ENCODE peak calls at places on chromosomes 16 and 17, in four cellular contexts. U, L, V and M are unnamed samples.

GRCh38 chr16:9061358-9061813 is 30.1 kb upstream of the HAPSTR1 start:
- DNase-seq in U (no peak), L (no peak), V (no peak), M (no peak)

GRCh38 chr16:58198739-58199411 is 969 bp upstream of the CSNK2A2 start:
- DNase-seq in U (no peak), L (no peak), V (no peak), M (no peak)

GRCh38 chr17:49111934-49112333 is 20.6 kb upstream of the B4GALNT2 start:
- DNase-seq in U (no peak), L (no peak), V (no peak), M (no peak)

GRCh38 chr16:75256059-75256870 is 4.8 kb upstream of the BCAR1 start:
- DNase-seq in U (no peak), L (no peak), V (peak), M (peak)

GRCh38 chr17:41680426-41681040 is 8.2 kb upstream of the EIF1 start:
- DNase-seq in U (no peak), L (no peak), V (no peak), M (no peak)

GRCh38 chr17:65137076-65137935 is at the start of gene RGS9:
- DNase-seq in U (no peak), L (peak), V (peak), M (no peak)

GRCh38 chr17:77086433-77087010 is 54.2 kb upstream of the SEC14L1 start:
- DNase-seq in U (peak), L (peak), V (peak), M (no peak)

GRCh38 chr16:46801428-46802049 is 29.4 kb downstream of the C16orf87 start:
- DNase-seq in U (no peak), L (no peak), V (no peak), M (no peak)

GRCh38 chr17:68674271-68674925 is 73.2 kb upstream of the FAM20A start:
- DNase-seq in U (no peak), L (no peak), V (no peak), M (no peak)

GRCh38 chr17:79188048-79188447 is 113.4 kb downstream of the ENGASE start:
- DNase-seq in U (no peak), L (peak), V (no peak), M (no peak)

GRCh38 chr16:1775846-1776671 is 3.1 kb upstream of the MRPS34 start:
- DNase-seq in U (no peak), L (no peak), V (no peak), M (no peak)

GRCh38 chr17:49926886-49927285 is 42.1 kb upstream of the DLX4 start:
- DNase-seq in U (no peak), L (no peak), V (no peak), M (no peak)

GRCh38 chr17:38881600-38882191 is 11.8 kb downstream of the LASP1 start:
- DNase-seq in U (no peak), L (no peak), V (no peak), M (no peak)

GRCh38 chr17:10172241-10172741 is 26.1 kb downstream of the GAS7 start:
- DNase-seq in U (no peak), L (peak), V (peak), M (no peak)

GRCh38 chr16:2913603-2914002 is 1.9 kb downstream of the FLYWCH1 start:
- DNase-seq in U (no peak), L (no peak), V (no peak), M (no peak)

GRCh38 chr17:11836508-11836907 is 160.8 kb downstream of the ZNF18 start:
- DNase-seq in U (no peak), L (no peak), V (no peak), M (no peak)

GRCh38 chr16:11994187-11995119 is 17.9 kb downstream of the SNX29 start:
- DNase-seq in U (no peak), L (no peak), V (peak), M (no peak)

GRCh38 chr16:20866792-20867191 is 33.4 kb downstream of the DCUN1D3 start:
- DNase-seq in U (no peak), L (no peak), V (no peak), M (no peak)

GRCh38 chr17:80639658-80640057 is 95.0 kb downstream of the RPTOR start:
- DNase-seq in U (no peak), L (no peak), V (no peak), M (no peak)

GRCh38 chr16:2208772-2209171 is 1.9 kb downstream of the BRICD5 start:
- DNase-seq in U (no peak), L (no peak), V (no peak), M (no peak)

GRCh38 chr16:471353-472198 is 46.1 kb downstream of the RAB11FIP3 start:
- DNase-seq in U (no peak), L (peak), V (no peak), M (no peak)

GRCh38 chr17:944266-944665 is 35.3 kb downstream of the NXN start:
- DNase-seq in U (no peak), L (no peak), V (no peak), M (no peak)

GRCh38 chr16:66475232-66475631 is 48.1 kb downstream of the BEAN1 start:
- DNase-seq in U (no peak), L (no peak), V (no peak), M (peak)

GRCh38 chr17:50935201-50936124 is 69.3 kb upstream of the TOB1 start:
- DNase-seq in U (no peak), L (no peak), V (peak), M (no peak)

GRCh38 chr16:2518823-2519710 is 1.1 kb upstream of the AMDHD2 start:
- DNase-seq in U (no peak), L (no peak), V (peak), M (peak)

GRCh38 chr17:37507108-37507507 is 17.4 kb downstream of the DUSP14 start:
- DNase-seq in U (no peak), L (no peak), V (no peak), M (no peak)

GRCh38 chr17:67504182-67504581 is 127.1 kb downstream of the PITPNC1 start:
- DNase-seq in U (no peak), L (no peak), V (no peak), M (no peak)

GRCh38 chr17:7139400-7139799 is 24.8 kb upstream of the ASGR2 start:
- DNase-seq in U (no peak), L (no peak), V (peak), M (no peak)

GRCh38 chr16:57766714-57767348 is 31.3 kb downstream of the KATNB1 start:
- DNase-seq in U (no peak), L (no peak), V (no peak), M (peak)

GRCh38 chr16:68640972-68641371 is 4.1 kb upstream of the CDH3 start:
- DNase-seq in U (no peak), L (no peak), V (no peak), M (no peak)

GRCh38 chr17:75105269-75106080 is 4.3 kb upstream of the ARMC7 start:
- DNase-seq in U (no peak), L (peak), V (no peak), M (no peak)

GRCh38 chr16:67884684-67885083 is at the start of gene NRN1L:
- DNase-seq in U (no peak), L (peak), V (peak), M (peak)

GRCh38 chr17:40963838-40964237 is 2.9 kb downstream of the KRT39 start:
- DNase-seq in U (no peak), L (no peak), V (no peak), M (no peak)

GRCh38 chr16:85663891-85664321 is 24.8 kb downstream of the GINS2 start:
- DNase-seq in U (no peak), L (no peak), V (peak), M (no peak)

GRCh38 chr17:54849660-54850059 is 51.0 kb upstream of the TOM1L1 start:
- DNase-seq in U (no peak), L (no peak), V (no peak), M (no peak)

GRCh38 chr17:43779145-43780125 is 658 bp upstream of the DUSP3 start:
- DNase-seq in U (no peak), L (no peak), V (peak), M (no peak)

GRCh38 chr16:26133401-26133800 is 441.6 kb downstream of the HS3ST4 start:
- DNase-seq in U (no peak), L (no peak), V (no peak), M (no peak)

GRCh38 chr16:7216719-7217118 is 115.9 kb upstream of the RBFOX1 start:
- DNase-seq in U (no peak), L (no peak), V (no peak), M (no peak)

GRCh38 chr16:7206469-7206868 is 126.2 kb upstream of the RBFOX1 start:
- DNase-seq in U (no peak), L (no peak), V (no peak), M (no peak)

GRCh38 chr16:7209598-7209997 is 123.0 kb upstream of the RBFOX1 start:
- DNase-seq in U (no peak), L (no peak), V (no peak), M (no peak)

DNA sequence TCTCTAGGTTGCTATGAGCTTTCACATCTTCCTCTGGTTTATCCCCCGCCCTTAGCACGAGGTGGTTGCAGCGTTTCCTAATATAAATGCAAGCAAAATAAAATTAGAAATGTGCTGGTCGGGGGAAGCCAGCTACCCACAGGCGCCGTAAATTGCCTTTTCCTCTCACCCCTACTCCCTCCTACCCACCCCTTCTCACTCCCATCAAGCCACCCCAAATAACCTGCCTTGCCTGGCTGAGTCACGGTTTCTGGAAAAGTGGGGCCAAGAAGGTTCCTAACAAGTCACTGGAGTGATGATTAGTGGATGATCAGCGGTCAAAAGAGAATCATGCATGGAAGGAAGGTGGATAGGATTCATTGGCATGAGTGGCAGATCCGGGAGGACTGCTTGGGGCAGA is 120.9 kb upstream of the RBFOX1 start:
- DNase-seq in U (no peak), L (no peak), V (no peak), M (no peak)
- TF ChIP-seq CTCF in U (no peak), L (no peak), V (no peak), M (no peak)

GRCh38 chr17:4208228-4208627 is 55.6 kb downstream of the ANKFY1 start:
- DNase-seq in U (no peak), L (no peak), V (no peak), M (no peak)

GRCh38 chr17:4206945-4207344 is 56.8 kb downstream of the ANKFY1 start:
- DNase-seq in U (no peak), L (no peak), V (no peak), M (no peak)

GRCh38 chr17:4214142-4214541 is 49.6 kb downstream of the ANKFY1 start:
- DNase-seq in U (no peak), L (no peak), V (no peak), M (no peak)

GRCh38 chr17:4205917-4206316 is 57.9 kb downstream of the ANKFY1 start:
- DNase-seq in U (no peak), L (no peak), V (no peak), M (no peak)

GRCh38 chr17:4209611-4210010 is 54.2 kb downstream of the ANKFY1 start:
- DNase-seq in U (no peak), L (no peak), V (no peak), M (no peak)
- TF ChIP-seq CTCF in U (no peak), L (no peak), V (no peak), M (no peak)

GRCh38 chr17:71118039-71118438 is 948.7 kb downstream of the KCNJ2 start:
- DNase-seq in U (no peak), L (no peak), V (no peak), M (no peak)
- TF ChIP-seq CTCF in U (peak), L (peak), V (no peak), M (peak)

GRCh38 chr17:45785373-45786193 is 1.5 kb downstream of the CRHR1 start:
- DNase-seq in U (no peak), L (no peak), V (no peak), M (no peak)

GRCh38 chr17:45786349-45786748 is 2.2 kb downstream of the CRHR1 start:
- DNase-seq in U (no peak), L (no peak), V (no peak), M (no peak)

GRCh38 chr17:45783593-45784292 is 377 bp upstream of the CRHR1 start:
- DNase-seq in U (no peak), L (peak), V (no peak), M (no peak)

GRCh38 chr17:45784293-45784582 is at the start of gene CRHR1:
- DNase-seq in U (no peak), L (no peak), V (no peak), M (no peak)

GRCh38 chr17:45784583-45785372 is 658 bp downstream of the CRHR1 start:
- DNase-seq in U (no peak), L (peak), V (peak), M (no peak)
- TF ChIP-seq CTCF in U (no peak), L (no peak), V (no peak), M (peak)

GRCh38 chr17:18166894-18167293 is 16.7 kb upstream of the ALKBH5 start:
- DNase-seq in U (no peak), L (no peak), V (no peak), M (no peak)
- TF ChIP-seq CTCF in U (no peak), L (no peak), V (no peak), M (no peak)

GRCh38 chr17:27494192-27495091 is 38.2 kb downstream of the KSR1 start:
- DNase-seq in U (no peak), L (no peak), V (no peak), M (no peak)
- TF ChIP-seq CTCF in U (no peak), L (no peak), V (no peak), M (peak)

GRCh38 chr16:73219176-73219575 is 171.2 kb upstream of the ZFHX3 start:
- DNase-seq in U (no peak), L (no peak), V (no peak), M (no peak)
- TF ChIP-seq CTCF in U (no peak), L (no peak), V (no peak), M (peak)

GRCh38 chr17:35284955-35285354 is 42.1 kb downstream of the SLFN5 start:
- DNase-seq in U (no peak), L (no peak), V (no peak), M (no peak)
- TF ChIP-seq CTCF in U (no peak), L (no peak), V (no peak), M (no peak)

GRCh38 chr17:32110596-32110995 is 31.7 kb upstream of the RHOT1 start:
- DNase-seq in U (no peak), L (no peak), V (no peak), M (no peak)

GRCh38 chr17:32111141-32111771 is 31.0 kb upstream of the RHOT1 start:
- DNase-seq in U (no peak), L (no peak), V (no peak), M (no peak)

GRCh38 chr17:32116937-32117336 is 25.4 kb upstream of the RHOT1 start:
- DNase-seq in U (no peak), L (no peak), V (no peak), M (no peak)

GRCh38 chr17:32114536-32114935 is 27.8 kb upstream of the RHOT1 start:
- DNase-seq in U (no peak), L (no peak), V (no peak), M (no peak)

DNA sequence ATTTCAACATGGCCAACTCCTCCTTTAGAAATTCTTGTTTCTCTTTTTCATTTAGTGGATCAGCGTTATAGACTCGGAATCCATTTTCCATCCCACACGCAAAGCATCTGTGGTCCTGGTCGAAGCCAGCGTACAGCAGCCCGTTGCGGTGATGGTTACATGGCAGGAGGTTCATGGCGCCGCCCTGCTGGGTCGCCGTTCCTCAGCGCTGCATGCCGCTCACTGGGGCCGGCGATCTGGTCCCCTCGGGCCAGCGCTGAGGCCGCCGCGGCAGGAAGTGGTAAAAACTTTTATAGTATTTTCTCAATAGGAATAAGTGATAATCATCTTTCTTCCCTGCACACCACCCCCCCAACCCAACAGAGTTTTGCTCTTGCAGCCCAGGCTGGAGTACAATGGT is 29.9 kb upstream of the RHOT1 start:
- DNase-seq in U (no peak), L (no peak), V (no peak), M (no peak)
- TF ChIP-seq CTCF in U (no peak), L (no peak), V (no peak), M (no peak)